ENCODE peak calls at places on chromosomes 6 and 20, in five cellular contexts. One of them, this sample, is unnamed.

GRCh38 chr6:133392641-133393040 is 151.5 kb downstream of the EYA4 start:
- DNase-seq in SK-N-SH: no peak
- DNase-seq in GM12878: no peak
- DNase-seq in H1: no peak
- DNase-seq in HCT116: no peak
- DNase-seq in this sample: no peak

GRCh38 chr6:116767715-116768114 is 2.2 kb upstream of the FAM162B start:
- DNase-seq in GM12878: no peak
- DNase-seq in H1: no peak
- DNase-seq in SK-N-SH: no peak
- DNase-seq in HCT116: no peak
- DNase-seq in this sample: no peak

GRCh38 chr6:18147616-18148015 is 7.3 kb downstream of the TPMT start:
- DNase-seq in HCT116: no peak
- DNase-seq in GM12878: no peak
- DNase-seq in SK-N-SH: no peak
- DNase-seq in H1: no peak
- DNase-seq in this sample: no peak

GRCh38 chr6:55212147-55212546 is 37.8 kb downstream of the HCRTR2 start:
- DNase-seq in GM12878: no peak
- DNase-seq in HCT116: no peak
- DNase-seq in SK-N-SH: no peak
- DNase-seq in H1: no peak
- DNase-seq in this sample: no peak

GRCh38 chr6:149846321-149846720 is 17.8 kb downstream of the LRP11 start:
- DNase-seq in H1: no peak
- DNase-seq in SK-N-SH: no peak
- DNase-seq in GM12878: no peak
- DNase-seq in HCT116: no peak
- DNase-seq in this sample: peak

GRCh38 chr6:19837511-19838441 is 606 bp downstream of the ID4 start:
- DNase-seq in HCT116: no peak
- DNase-seq in H1: no peak
- DNase-seq in SK-N-SH: peak
- DNase-seq in GM12878: no peak
- DNase-seq in this sample: no peak

GRCh38 chr6:117907600-117908245 is 659 bp downstream of the SLC35F1 start:
- DNase-seq in SK-N-SH: peak
- DNase-seq in GM12878: no peak
- DNase-seq in H1: no peak
- DNase-seq in HCT116: no peak
- DNase-seq in this sample: no peak

GRCh38 chr6:165571721-165572132 is 91.3 kb downstream of the PDE10A start:
- DNase-seq in SK-N-SH: no peak
- DNase-seq in H1: no peak
- DNase-seq in HCT116: no peak
- DNase-seq in GM12878: no peak
- DNase-seq in this sample: no peak

GRCh38 chr6:35148167-35148741 is 7.1 kb upstream of the TCP11 start:
- DNase-seq in HCT116: no peak
- DNase-seq in SK-N-SH: no peak
- DNase-seq in GM12878: peak
- DNase-seq in H1: peak
- DNase-seq in this sample: no peak

GRCh38 chr6:108896111-108896661 is 48.0 kb downstream of the ARMC2 start:
- DNase-seq in GM12878: no peak
- DNase-seq in SK-N-SH: no peak
- DNase-seq in H1: no peak
- DNase-seq in HCT116: no peak
- DNase-seq in this sample: no peak

GRCh38 chr6:142210606-142211005 is 63.5 kb downstream of the VTA1 start:
- DNase-seq in SK-N-SH: no peak
- DNase-seq in GM12878: no peak
- DNase-seq in HCT116: no peak
- DNase-seq in H1: no peak
- DNase-seq in this sample: no peak

GRCh38 chr20:24458441-24458840 is 11.0 kb upstream of the SYNDIG1 start:
- DNase-seq in H1: no peak
- DNase-seq in HCT116: no peak
- DNase-seq in SK-N-SH: no peak
- DNase-seq in GM12878: no peak
- DNase-seq in this sample: no peak

GRCh38 chr6:1837868-1838267 is 228.2 kb downstream of the FOXC1 start:
- DNase-seq in SK-N-SH: no peak
- DNase-seq in GM12878: no peak
- DNase-seq in H1: no peak
- DNase-seq in HCT116: no peak
- DNase-seq in this sample: no peak

GRCh38 chr6:154187203-154187602 is 148.2 kb downstream of the OPRM1 start:
- DNase-seq in H1: no peak
- DNase-seq in HCT116: no peak
- DNase-seq in SK-N-SH: no peak
- DNase-seq in GM12878: no peak
- DNase-seq in this sample: no peak

GRCh38 chr6:38056361-38056760 is 236.8 kb downstream of the ZFAND3 start:
- DNase-seq in SK-N-SH: no peak
- DNase-seq in GM12878: no peak
- DNase-seq in H1: no peak
- DNase-seq in HCT116: no peak
- DNase-seq in this sample: no peak

GRCh38 chr6:55918639-55919038 is 43.2 kb upstream of the BMP5 start:
- DNase-seq in GM12878: no peak
- DNase-seq in HCT116: no peak
- DNase-seq in SK-N-SH: no peak
- DNase-seq in H1: no peak
- DNase-seq in this sample: no peak

GRCh38 chr20:23870461-23870860 is 9.1 kb downstream of the CST5 start:
- DNase-seq in HCT116: no peak
- DNase-seq in SK-N-SH: no peak
- DNase-seq in GM12878: no peak
- DNase-seq in H1: no peak
- DNase-seq in this sample: no peak

GRCh38 chr6:167683028-167683862 is 143.5 kb upstream of the AFDN start:
- DNase-seq in GM12878: no peak
- DNase-seq in H1: no peak
- DNase-seq in SK-N-SH: no peak
- DNase-seq in HCT116: peak
- DNase-seq in this sample: no peak

GRCh38 chr6:70108230-70108629 is 194.7 kb downstream of the COL9A1 start:
- DNase-seq in SK-N-SH: peak
- DNase-seq in H1: no peak
- DNase-seq in HCT116: peak
- DNase-seq in GM12878: peak
- DNase-seq in this sample: peak

GRCh38 chr20:34562643-34563042 is 4.1 kb downstream of the MAP1LC3A start:
- DNase-seq in GM12878: no peak
- DNase-seq in H1: no peak
- DNase-seq in HCT116: no peak
- DNase-seq in SK-N-SH: peak
- DNase-seq in this sample: no peak

GRCh38 chr20:59177266-59178250 is 13.9 kb downstream of the ZNF831 start:
- DNase-seq in H1: no peak
- DNase-seq in SK-N-SH: no peak
- DNase-seq in GM12878: no peak
- DNase-seq in HCT116: no peak
- DNase-seq in this sample: no peak

GRCh38 chr6:31332637-31333602 is 24.1 kb downstream of the HLA-B start:
- DNase-seq in H1: no peak
- DNase-seq in SK-N-SH: no peak
- DNase-seq in HCT116: no peak
- DNase-seq in GM12878: no peak
- DNase-seq in this sample: no peak

GRCh38 chr6:2531426-2532208 is 219.1 kb downstream of the MYLK4 start:
- DNase-seq in HCT116: no peak
- DNase-seq in SK-N-SH: no peak
- DNase-seq in H1: no peak
- DNase-seq in GM12878: no peak
- DNase-seq in this sample: no peak

GRCh38 chr6:92231220-92231701 is 1188.1 kb downstream of the EPHA7 start:
- DNase-seq in HCT116: no peak
- DNase-seq in H1: no peak
- DNase-seq in SK-N-SH: no peak
- DNase-seq in GM12878: no peak
- DNase-seq in this sample: no peak

GRCh38 chr6:137896647-137897046 is 29.6 kb downstream of the TNFAIP3 start:
- DNase-seq in SK-N-SH: no peak
- DNase-seq in GM12878: no peak
- DNase-seq in H1: no peak
- DNase-seq in HCT116: no peak
- DNase-seq in this sample: no peak

GRCh38 chr20:21352703-21353102 is 44.6 kb downstream of the NKX2-4 start:
- DNase-seq in HCT116: no peak
- DNase-seq in SK-N-SH: no peak
- DNase-seq in GM12878: no peak
- DNase-seq in H1: no peak
- DNase-seq in this sample: no peak

GRCh38 chr6:164882236-164882635 is 427.2 kb downstream of the C6orf118 start:
- DNase-seq in H1: no peak
- DNase-seq in SK-N-SH: no peak
- DNase-seq in GM12878: no peak
- DNase-seq in HCT116: no peak
- DNase-seq in this sample: no peak

GRCh38 chr6:82227770-82228169 is 19.8 kb downstream of the IBTK start:
- DNase-seq in H1: no peak
- DNase-seq in HCT116: no peak
- DNase-seq in SK-N-SH: no peak
- DNase-seq in GM12878: peak
- DNase-seq in this sample: no peak

GRCh38 chr6:30862156-30862875 is 22.0 kb upstream of the DDR1 start:
- DNase-seq in HCT116: no peak
- DNase-seq in H1: no peak
- DNase-seq in SK-N-SH: no peak
- DNase-seq in GM12878: no peak
- DNase-seq in this sample: no peak

GRCh38 chr20:63024573-63025392 is 18.0 kb upstream of the BHLHE23 start:
- DNase-seq in HCT116: no peak
- DNase-seq in SK-N-SH: no peak
- DNase-seq in GM12878: no peak
- DNase-seq in H1: no peak
- DNase-seq in this sample: no peak

GRCh38 chr6:1123976-1124375 is 187.9 kb upstream of the FOXQ1 start:
- DNase-seq in SK-N-SH: no peak
- DNase-seq in HCT116: no peak
- DNase-seq in H1: no peak
- DNase-seq in GM12878: no peak
- DNase-seq in this sample: no peak

GRCh38 chr6:52016918-52017748 is 70.3 kb downstream of the PKHD1 start:
- DNase-seq in H1: no peak
- DNase-seq in SK-N-SH: peak
- DNase-seq in GM12878: no peak
- DNase-seq in HCT116: no peak
- DNase-seq in this sample: no peak

GRCh38 chr6:73515204-73516101 is 5.4 kb downstream of the EEF1A1 start:
- DNase-seq in SK-N-SH: peak
- DNase-seq in GM12878: no peak
- DNase-seq in HCT116: no peak
- DNase-seq in H1: no peak
- DNase-seq in this sample: peak

GRCh38 chr6:32216292-32216691 is 7.6 kb downstream of the NOTCH4 start:
- DNase-seq in HCT116: no peak
- DNase-seq in GM12878: no peak
- DNase-seq in SK-N-SH: no peak
- DNase-seq in H1: no peak
- DNase-seq in this sample: no peak

DNA sequence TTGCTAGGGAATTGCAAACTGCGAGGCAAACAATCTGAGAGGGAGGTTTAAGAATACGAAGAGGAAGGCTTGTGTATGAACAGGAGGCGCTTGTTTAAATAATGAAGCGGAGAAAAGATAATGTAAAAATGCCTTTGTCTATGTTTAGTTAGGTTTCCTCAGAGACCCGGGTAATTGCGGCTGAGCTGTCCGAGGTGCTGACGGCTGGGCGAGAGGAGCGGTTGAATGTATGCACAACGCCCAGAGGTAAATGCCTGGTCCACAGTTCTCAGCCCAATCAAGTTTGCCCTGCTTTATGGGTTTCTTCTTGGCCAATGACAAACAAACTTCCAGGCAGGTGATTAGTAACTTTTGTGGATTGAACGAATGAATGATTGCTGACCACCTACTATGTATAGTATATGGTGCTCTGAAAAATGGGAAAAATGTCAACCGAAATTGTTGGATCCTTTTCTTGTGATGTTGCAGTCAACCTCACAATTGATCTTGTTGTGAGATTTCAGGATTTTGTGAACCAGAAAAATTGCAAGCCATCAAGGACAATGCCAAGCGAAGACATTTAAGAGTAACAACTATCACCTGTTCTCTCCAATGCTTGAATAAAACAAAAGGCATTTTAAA is 38.3 kb upstream of the SLC32A1 start:
- DNase-seq in GM12878: no peak
- DNase-seq in HCT116: no peak
- DNase-seq in H1: no peak
- DNase-seq in SK-N-SH: no peak
- DNase-seq in this sample: peak
- TF ChIP-seq JUND in GM12878: no peak
- TF ChIP-seq JUND in HCT116: no peak
- TF ChIP-seq JUND in H1: no peak
- TF ChIP-seq JUND in SK-N-SH: no peak
- TF ChIP-seq JUND in this sample: no peak

GRCh38 chr6:74967821-74968220 is 238.0 kb downstream of the COL12A1 start:
- DNase-seq in HCT116: no peak
- DNase-seq in GM12878: no peak
- DNase-seq in H1: no peak
- DNase-seq in SK-N-SH: no peak
- DNase-seq in this sample: no peak
- TF ChIP-seq JUND in HCT116: no peak
- TF ChIP-seq JUND in GM12878: no peak
- TF ChIP-seq JUND in H1: no peak
- TF ChIP-seq JUND in SK-N-SH: no peak
- TF ChIP-seq JUND in this sample: no peak

DNA sequence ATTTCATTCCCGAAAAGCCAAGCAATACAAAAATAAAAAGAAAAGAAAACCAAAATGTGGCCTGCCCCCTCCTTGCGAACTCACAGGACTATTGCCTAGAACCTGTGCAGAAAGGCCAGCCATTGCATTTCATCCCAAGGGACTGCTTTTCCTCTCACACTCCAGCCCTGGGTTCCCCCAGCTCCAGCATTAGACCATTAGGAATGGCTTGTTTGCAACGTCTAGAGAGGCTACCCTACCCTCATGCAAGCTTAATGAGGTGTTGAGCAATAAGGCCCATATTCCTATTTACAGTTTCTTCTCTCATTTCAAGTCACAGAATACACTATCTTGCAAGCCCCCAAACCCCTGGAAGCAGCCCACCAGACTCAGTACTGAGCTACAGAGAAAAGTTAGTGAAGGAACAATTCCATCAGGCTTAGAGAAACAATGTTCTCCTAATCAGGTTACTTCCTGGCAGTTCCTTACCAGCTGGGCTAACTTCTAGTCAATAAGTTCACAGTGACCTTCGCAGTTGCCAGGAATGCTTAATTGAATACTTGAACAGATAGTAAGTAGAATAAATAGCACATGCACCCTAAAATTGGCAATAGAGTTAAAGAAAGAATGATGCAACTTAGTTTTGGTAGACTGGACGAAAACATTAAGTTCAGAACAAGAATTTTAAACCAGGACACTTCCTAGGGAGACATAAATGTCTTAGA is 606.5 kb upstream of the NOX3 start:
- DNase-seq in H1: no peak
- DNase-seq in SK-N-SH: no peak
- DNase-seq in HCT116: no peak
- DNase-seq in GM12878: no peak
- DNase-seq in this sample: no peak
- TF ChIP-seq JUND in H1: no peak
- TF ChIP-seq JUND in SK-N-SH: no peak
- TF ChIP-seq JUND in HCT116: no peak
- TF ChIP-seq JUND in GM12878: no peak
- TF ChIP-seq JUND in this sample: no peak

GRCh38 chr20:56506103-56506502 is 18.4 kb upstream of the FAM209A start:
- DNase-seq in SK-N-SH: no peak
- DNase-seq in HCT116: no peak
- DNase-seq in GM12878: no peak
- DNase-seq in H1: no peak
- DNase-seq in this sample: no peak
- TF ChIP-seq JUND in SK-N-SH: no peak
- TF ChIP-seq JUND in HCT116: no peak
- TF ChIP-seq JUND in GM12878: no peak
- TF ChIP-seq JUND in H1: no peak
- TF ChIP-seq JUND in this sample: no peak

This sample was measured in T47D.